ENCODE peak calls at places on chromosomes 12 and 14, in seven cellular contexts. K is astrocyte of the spinal cord, H is cardiac fibroblast, D is Peyer's patch, J is A673, R is fibroblast of the aortic adventitia, G is bronchial epithelial cell. B is an unnamed sample.

GRCh38 chr12:57173089-57173488 is 25.7 kb upstream of the LRP1-AS start:
- DNase-seq in H (no peak), G (no peak), R (no peak), J (peak; percentile 36), D (peak; percentile 63), K (no peak), B (no peak)

GRCh38 chr12:34305176-34305575 is 282.9 kb downstream of the ALG10 start:
- DNase-seq in G (no peak), J (no peak), R (no peak), D (no peak), H (no peak), K (no peak), B (no peak)

GRCh38 chr12:54373619-54374554 is 9.6 kb upstream of the GPR84 start:
- DNase-seq in H (peak; percentile 12), G (peak; percentile 59), R (no peak), D (no peak), J (no peak), K (no peak), B (no peak)

GRCh38 chr14:101102875-101103274 is 199.4 kb upstream of the RTL1 start:
- DNase-seq in K (no peak), J (no peak), G (no peak), H (no peak), D (peak; percentile 9), R (no peak), B (peak; percentile 27)

GRCh38 chr12:23640754-23641153 is 308.7 kb downstream of the SOX5 start:
- DNase-seq in R (no peak), D (no peak), K (no peak), H (no peak), G (no peak), J (no peak), B (no peak)

GRCh38 chr12:2284857-2285256 is 232.1 kb downstream of the CACNA1C start:
- DNase-seq in K (peak; percentile 86), H (peak; percentile 73), J (no peak), G (peak; percentile 8), R (peak; percentile 80), D (peak; percentile 87), B (peak; percentile 82)

GRCh38 chr14:90559811-90560492 is 163.1 kb downstream of the CALM1 start:
- DNase-seq in D (no peak), R (no peak), H (no peak), K (no peak), J (peak; percentile 13), G (no peak), B (no peak)

GRCh38 chr12:54301428-54302045 is 722 bp upstream of the NFE2 start:
- DNase-seq in D (no peak), R (no peak), K (no peak), J (no peak), G (no peak), H (no peak), B (no peak)

GRCh38 chr12:100927825-100928224 is 133.2 kb downstream of the ANO4 start:
- DNase-seq in G (peak; percentile 90), R (peak; percentile 51), D (no peak), J (no peak), K (peak; percentile 68), H (peak; percentile 75), B (peak; percentile 88)

DNA sequence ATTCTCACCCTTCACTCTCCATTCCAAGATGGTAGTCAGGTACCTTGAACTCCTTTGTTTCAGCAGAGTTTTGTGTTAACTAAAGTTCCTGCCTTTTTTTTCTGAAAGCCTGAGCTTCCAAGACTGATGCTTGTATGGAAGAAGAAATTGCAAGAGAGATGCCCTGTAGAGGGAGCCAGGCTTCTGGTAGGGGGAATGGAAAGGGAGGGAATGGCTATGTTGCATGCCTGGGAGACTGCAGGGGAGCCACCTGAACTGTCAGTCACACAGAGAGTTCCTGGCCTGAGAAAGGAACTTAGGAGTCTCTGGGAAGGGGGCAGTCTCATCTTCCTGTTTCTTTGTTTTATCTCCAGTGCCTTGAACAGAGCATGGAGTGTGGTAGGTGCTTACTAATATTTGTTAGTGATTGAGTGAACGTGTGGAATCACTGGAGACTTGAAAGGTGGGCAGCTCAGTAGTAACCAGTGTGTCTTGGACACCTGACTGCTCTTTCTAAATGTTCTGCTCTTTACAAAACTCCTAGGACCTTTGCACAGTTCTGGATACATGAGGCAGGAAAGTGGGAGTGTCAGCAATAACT is 132.2 kb downstream of the ANO4 start:
- DNase-seq in G (peak; percentile 47), H (peak; percentile 20), R (peak; percentile 45), D (peak; percentile 45), K (peak; percentile 33), J (peak; percentile 53), B (peak; percentile 35)
- TF ChIP-seq CTCF in G (peak; percentile 49), H (peak; percentile 39), R (peak; percentile 57), D (no peak), K (peak; percentile 59), J (peak; percentile 63), B (peak; percentile 52)

GRCh38 chr12:116382456-116382902 is 105.0 kb upstream of the MED13L start:
- DNase-seq in H (peak; percentile 59), D (no peak), J (no peak), R (peak; percentile 53), K (no peak), G (no peak), B (peak; percentile 68)

GRCh38 chr12:116380066-116380465 is 102.6 kb upstream of the MED13L start:
- DNase-seq in R (no peak), J (no peak), K (no peak), D (no peak), G (no peak), H (no peak), B (no peak)

GRCh38 chr12:116384175-116384574 is 106.7 kb upstream of the MED13L start:
- DNase-seq in H (no peak), K (no peak), G (no peak), J (no peak), D (no peak), R (no peak), B (no peak)

GRCh38 chr12:116381240-116381743 is 103.8 kb upstream of the MED13L start:
- DNase-seq in H (no peak), R (no peak), K (no peak), G (no peak), J (no peak), D (no peak), B (no peak)

GRCh38 chr12:116381744-116382455 is 104.4 kb upstream of the MED13L start:
- DNase-seq in D (no peak), G (peak; percentile 56), H (peak; percentile 98), K (peak; percentile 98), J (peak; percentile 85), R (peak; percentile 95), B (peak; percentile 98)
- H3K4me3 ChIP-seq in D (no peak overlapping the region), G (no peak overlapping the region), H (peak overlapping the region; percentile 19), K (no peak overlapping the region), J (no peak overlapping the region), R (peak overlapping the region; percentile 10), B (peak overlapping the region; percentile 22)

DNA sequence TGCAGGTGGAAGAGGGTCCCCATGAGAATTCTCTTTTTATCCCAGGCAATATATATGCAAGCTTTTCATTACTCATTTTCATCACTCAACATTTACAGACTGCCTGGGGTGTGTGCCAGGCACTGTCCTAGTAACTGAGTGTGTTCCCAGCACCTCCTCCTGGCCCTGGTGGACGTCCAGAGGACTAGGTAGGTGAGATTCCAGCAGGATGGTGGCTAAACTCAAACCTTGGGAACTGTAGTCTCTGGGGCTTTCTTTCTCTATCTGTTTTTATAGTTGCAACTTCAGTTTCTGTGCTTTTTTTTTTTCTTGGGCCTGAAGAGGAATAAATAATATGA is 63.8 kb downstream of the SUSD6 start:
- DNase-seq in J (no peak), H (no peak), G (no peak), D (no peak), R (no peak), K (no peak), B (no peak)
- TF ChIP-seq CTCF in J (no peak), H (no peak), G (no peak), D (no peak), R (no peak), K (no peak), B (no peak)

GRCh38 chr14:77139540-77140342 is 1.9 kb downstream of the ZDHHC22 start:
- DNase-seq in D (no peak), J (peak; percentile 72), G (no peak), R (no peak), K (no peak), H (peak; percentile 27), B (peak; percentile 8)
- H3K4me3 ChIP-seq in D (no peak overlapping the region), J (peak overlapping the region; percentile 42), G (no peak overlapping the region), R (no peak overlapping the region), K (no peak overlapping the region), H (no peak overlapping the region), B (no peak overlapping the region)

GRCh38 chr12:50182461-50182860 is 15.3 kb upstream of the CERS5 start:
- DNase-seq in J (no peak), G (no peak), D (no peak), K (no peak), R (peak; percentile 25), H (no peak), B (no peak)
- TF ChIP-seq CTCF in J (no peak), G (no peak), D (no peak), K (no peak), R (no peak), H (no peak), B (no peak)

DNA sequence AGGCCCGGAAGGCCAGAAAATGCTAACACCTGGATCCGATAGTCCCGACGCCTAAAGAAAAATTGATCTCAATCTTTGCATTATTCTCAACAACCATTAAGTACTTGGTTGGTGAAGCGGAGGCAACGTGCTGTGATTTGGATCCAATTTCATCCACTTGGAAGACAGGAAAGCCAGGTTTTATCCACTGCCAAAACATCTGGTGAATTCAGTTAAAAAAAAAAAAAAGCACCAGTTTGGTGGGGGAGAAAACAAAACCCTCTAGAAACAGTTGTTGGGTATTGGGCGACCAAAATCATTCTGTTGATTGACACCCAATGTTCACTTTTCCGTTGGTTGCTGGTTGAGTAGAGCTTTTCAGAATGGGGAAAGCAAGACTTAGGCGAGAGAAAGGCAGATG is 41.8 kb upstream of the MED13L start:
- DNase-seq in R (peak; percentile 84), J (no peak), H (no peak), K (peak; percentile 43), G (no peak), D (no peak), B (peak; percentile 78)
- H3K4me3 ChIP-seq in R (peak overlapping the region; percentile 32), J (no peak overlapping the region), H (no peak overlapping the region), K (no peak overlapping the region), G (no peak overlapping the region), D (no peak overlapping the region), B (peak overlapping the region; percentile 33)

DNA sequence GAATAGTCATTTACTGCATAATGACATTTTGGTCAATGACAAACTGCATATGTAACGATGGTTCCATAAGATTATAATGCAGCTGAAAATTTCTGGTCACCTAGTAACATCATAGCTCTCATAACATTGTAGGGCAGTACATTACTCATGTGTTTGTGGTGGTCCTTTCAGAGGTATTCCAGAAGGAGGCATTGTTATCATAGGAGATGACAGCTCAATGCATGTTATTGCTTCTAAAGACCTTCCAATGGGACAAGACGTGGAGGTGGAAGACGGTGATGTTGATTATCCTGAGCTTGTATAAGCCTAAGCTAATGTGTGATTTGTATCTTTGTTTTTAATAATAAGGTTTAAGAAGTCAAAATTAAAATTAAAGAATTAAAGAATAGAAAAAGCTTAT is 43.8 kb upstream of the TSPAN11 start:
- DNase-seq in D (no peak), K (no peak), H (no peak), R (peak; percentile 4), J (peak; percentile 32), G (no peak), B (peak; percentile 30)
- TF ChIP-seq CTCF in D (no peak), K (peak; percentile 24), H (no peak), R (no peak), J (peak; percentile 53), G (no peak), B (peak; percentile 19)